ENCODE peak calls at places on chromosomes 11 and 22, in ten cellular contexts. X is progenitor cell of endocrine pancreas; Q is foreskin keratinocyte; D is stomach; T is mammary epithelial cell; M is brain microvascular endothelial cell; S is CD4-positive, alpha-beta T cell; U is transverse colon; E is neural progenitor cell; F is MCF 10A. Z is an unnamed sample.

GRCh38 chr22:42074153-42074750 is at the start of gene PHETA2:
- DNase-seq in X (no peak), Q (no peak), D (peak), T (no peak), M (no peak), S (peak), U (peak), E (peak), F (no peak), Z (peak)

GRCh38 chr11:119567667-119568582 is 145.0 kb upstream of the THY1 start:
- DNase-seq in X (no peak), Q (no peak), D (no peak), T (peak), M (peak), S (no peak), U (no peak), E (no peak), F (peak), Z (no peak)

GRCh38 chr11:69115586-69116560 is 39.9 kb upstream of the SMIM38 start:
- DNase-seq in X (no peak), Q (no peak), D (peak), T (no peak), M (no peak), S (no peak), U (peak), E (no peak), F (peak), Z (peak)

GRCh38 chr11:107014871-107015270 is 3.4 kb downstream of the GUCY1A2 start:
- DNase-seq in X (no peak), Q (no peak), D (no peak), T (no peak), M (no peak), S (no peak), U (no peak), E (no peak), F (peak), Z (no peak)

GRCh38 chr11:30567644-30568043 is 18.5 kb downstream of the MPPED2 start:
- DNase-seq in X (no peak), Q (no peak), D (no peak), T (no peak), M (no peak), S (no peak), U (no peak), E (no peak), F (no peak), Z (no peak)

GRCh38 chr11:61076506-61077304 is 25.6 kb upstream of the CD5 start:
- DNase-seq in X (no peak), Q (no peak), D (no peak), T (no peak), M (no peak), S (no peak), U (no peak), E (no peak), F (no peak), Z (no peak)

GRCh38 chr22:42866100-42866499 is 9.0 kb upstream of the ARFGAP3 start:
- DNase-seq in X (no peak), Q (no peak), D (no peak), T (no peak), M (no peak), S (no peak), U (no peak), E (no peak), F (no peak), Z (no peak)

GRCh38 chr11:88399171-88399570 is 61.6 kb upstream of the CTSC start:
- DNase-seq in X (no peak), Q (no peak), D (no peak), T (no peak), M (no peak), S (no peak), U (no peak), E (no peak), F (no peak), Z (no peak)

GRCh38 chr11:85634747-85635146 is 6.4 kb downstream of the TMEM126B start:
- DNase-seq in X (no peak), Q (no peak), D (no peak), T (no peak), M (no peak), S (no peak), U (no peak), E (no peak), F (no peak), Z (no peak)

GRCh38 chr11:35324981-35325380 is 94.4 kb downstream of the SLC1A2 start:
- DNase-seq in X (no peak), Q (no peak), D (no peak), T (peak), M (no peak), S (no peak), U (no peak), E (no peak), F (peak), Z (no peak)

GRCh38 chr22:18157714-18158028 is 7.7 kb downstream of the USP18 start:
- DNase-seq in X (no peak), Q (no peak), D (no peak), T (no peak), M (no peak), S (no peak), U (no peak), E (no peak), F (no peak), Z (no peak)

GRCh38 chr11:28819741-28820140 is 711.6 kb downstream of the METTL15 start:
- DNase-seq in X (no peak), Q (no peak), D (no peak), T (peak), M (no peak), S (no peak), U (no peak), E (no peak), F (peak), Z (peak)

GRCh38 chr11:28815110-28815509 is 706.9 kb downstream of the METTL15 start:
- DNase-seq in X (no peak), Q (no peak), D (no peak), T (peak), M (no peak), S (no peak), U (no peak), E (no peak), F (peak), Z (no peak)

GRCh38 chr11:28822596-28822995 is 714.4 kb downstream of the METTL15 start:
- DNase-seq in X (no peak), Q (no peak), D (no peak), T (peak), M (no peak), S (no peak), U (no peak), E (no peak), F (peak), Z (no peak)

DNA sequence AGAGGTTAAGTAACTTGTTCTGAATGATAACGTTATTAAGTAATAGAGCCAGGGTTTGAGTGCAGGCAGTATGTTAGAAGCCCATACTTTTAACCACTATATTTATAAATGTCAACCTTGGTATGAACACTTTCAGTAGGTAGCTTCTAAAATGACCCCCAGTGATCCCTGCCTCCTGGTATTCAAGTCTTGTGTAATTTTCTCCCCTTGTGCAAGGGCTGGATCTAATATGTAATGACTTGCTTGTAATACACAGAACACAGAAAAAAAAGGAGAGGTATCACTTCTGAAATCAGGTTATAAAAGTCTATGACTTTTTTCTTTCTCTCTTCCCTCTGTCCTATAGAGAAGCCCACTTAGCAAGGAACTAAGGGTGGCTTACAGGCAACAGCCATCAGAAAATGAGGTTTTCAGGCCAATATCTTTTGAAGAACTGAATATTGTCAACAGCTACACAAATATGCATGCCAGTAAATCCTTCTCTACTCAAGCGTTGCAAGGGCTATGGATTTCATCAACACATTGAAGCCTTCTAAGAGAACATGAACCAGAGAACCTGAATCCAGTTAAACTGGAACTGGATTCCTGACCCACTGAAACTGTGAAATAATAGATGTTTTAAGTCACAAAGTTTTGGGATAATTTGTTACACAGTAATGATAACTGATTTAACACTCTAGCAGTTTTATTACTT is 712.3 kb downstream of the METTL15 start:
- DNase-seq in X (no peak), Q (no peak), D (no peak), T (no peak), M (no peak), S (no peak), U (no peak), E (no peak), F (peak), Z (no peak)
- TF ChIP-seq CTCF in X (no peak), Q (no peak), D (no peak), T (no peak), M (no peak), S (no peak), U (no peak), E (no peak), F (no peak), Z (no peak)

DNA sequence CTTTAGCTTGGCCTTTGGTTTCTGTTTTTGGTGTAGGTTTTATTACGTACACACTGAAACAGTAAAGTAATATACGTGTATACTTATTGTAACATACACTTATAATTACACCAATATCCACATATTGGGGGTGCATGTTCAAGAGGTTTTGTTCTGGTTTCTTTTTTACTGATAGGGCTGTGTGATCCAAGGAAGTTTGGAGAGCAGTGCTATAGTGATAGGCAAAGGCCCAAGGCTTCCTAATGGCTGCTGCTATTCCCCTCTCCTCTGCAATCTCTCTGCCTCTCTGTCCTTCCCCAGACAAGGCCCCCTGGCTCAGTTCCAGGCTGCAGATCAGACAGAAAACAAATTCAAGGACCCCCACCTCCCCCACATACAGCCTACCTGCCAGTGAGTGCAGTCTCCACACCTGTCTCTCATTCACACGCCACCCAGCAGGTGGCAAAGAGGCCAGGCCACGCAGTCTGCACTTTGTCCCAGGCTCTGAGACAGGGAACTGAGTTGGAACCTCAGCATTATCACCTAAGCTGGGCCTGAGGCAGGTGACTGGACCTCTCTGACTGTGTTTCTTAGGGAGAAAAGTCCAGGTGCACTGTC is 15.1 kb downstream of the TMEM184B start:
- DNase-seq in X (no peak), Q (no peak), D (peak), T (no peak), M (no peak), S (no peak), U (peak), E (no peak), F (no peak), Z (no peak)
- TF ChIP-seq CTCF in X (peak), Q (no peak), D (peak), T (no peak), M (no peak), S (no peak), U (no peak), E (no peak), F (no peak), Z (no peak)

DNA sequence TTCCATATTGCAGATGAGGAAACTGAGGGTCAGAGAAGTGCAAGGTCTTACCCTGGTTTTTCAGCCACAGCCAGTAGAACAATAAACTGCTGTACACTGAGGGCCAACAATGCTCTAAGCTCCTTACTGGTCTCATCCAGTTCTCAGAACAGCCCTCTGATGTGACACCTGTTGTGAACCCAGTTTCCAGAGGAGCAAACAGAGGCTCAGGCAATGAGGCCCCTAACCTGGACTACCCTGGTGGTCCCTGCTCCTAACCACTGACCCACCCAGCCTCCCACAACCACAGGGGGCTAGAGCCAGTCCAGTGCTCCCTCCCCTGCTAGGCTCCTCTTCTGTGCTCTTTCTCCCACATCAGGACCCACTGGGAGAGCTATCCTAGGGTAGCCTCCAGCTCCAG is 4.1 kb upstream of the SMARCB1 start:
- DNase-seq in X (no peak), Q (no peak), D (no peak), T (no peak), M (no peak), S (no peak), U (no peak), E (no peak), F (no peak), Z (no peak)
- TF ChIP-seq CTCF in X (no peak), Q (no peak), D (no peak), T (no peak), M (no peak), S (no peak), U (no peak), E (no peak), F (no peak), Z (no peak)

GRCh38 chr22:20956258-20957117 is 10.6 kb upstream of the AIFM3 start:
- DNase-seq in X (no peak), Q (peak), D (no peak), T (peak), M (peak), S (no peak), U (peak), E (peak), F (peak), Z (peak)
- TF ChIP-seq CTCF in X (peak), Q (peak), D (no peak), T (no peak), M (no peak), S (no peak), U (no peak), E (peak), F (no peak), Z (no peak)

DNA sequence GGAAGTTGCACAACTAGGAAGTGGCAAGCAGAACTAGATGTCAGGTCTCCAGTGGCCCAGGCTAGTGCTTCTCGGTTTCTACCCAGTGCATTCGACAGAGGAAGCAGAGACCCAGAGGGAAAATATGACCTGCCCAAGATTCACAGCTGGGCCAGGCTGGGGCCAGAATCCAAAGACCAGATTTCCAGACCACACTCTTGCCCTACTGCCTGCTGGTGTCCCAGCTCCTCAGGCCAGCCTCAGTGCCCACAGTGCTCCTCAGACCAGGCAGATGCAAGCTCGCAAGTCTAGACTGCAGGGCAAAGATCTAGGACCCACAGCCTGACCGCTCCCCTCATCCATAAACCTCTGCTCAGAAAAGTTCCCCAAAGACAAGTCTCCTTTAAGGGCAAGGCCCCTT is 262.6 kb downstream of the BUD13 start:
- DNase-seq in X (no peak), Q (no peak), D (no peak), T (no peak), M (no peak), S (no peak), U (no peak), E (no peak), F (no peak), Z (no peak)
- TF ChIP-seq CTCF in X (no peak), Q (no peak), D (no peak), T (no peak), M (no peak), S (no peak), U (no peak), E (no peak), F (no peak), Z (no peak)

GRCh38 chr11:2444301-2445106 is at the start of the genes KCNQ1 and TRPM5:
- DNase-seq in X (peak), Q (no peak), D (peak), T (no peak), M (no peak), S (peak), U (peak), E (peak), F (no peak), Z (peak)
- TF ChIP-seq CTCF in X (no peak), Q (no peak), D (peak), T (no peak), M (no peak), S (no peak), U (no peak), E (no peak), F (no peak), Z (no peak)

GRCh38 chr11:36458129-36458918 is 51.7 kb downstream of the TRAF6 start:
- DNase-seq in X (no peak), Q (no peak), D (no peak), T (no peak), M (no peak), S (no peak), U (no peak), E (no peak), F (no peak), Z (no peak)

GRCh38 chr11:36456136-36456535 is 53.9 kb downstream of the TRAF6 start:
- DNase-seq in X (no peak), Q (no peak), D (no peak), T (no peak), M (no peak), S (no peak), U (no peak), E (no peak), F (no peak), Z (no peak)

GRCh38 chr11:36460220-36460619 is 49.9 kb downstream of the TRAF6 start:
- DNase-seq in X (no peak), Q (no peak), D (no peak), T (no peak), M (no peak), S (no peak), U (no peak), E (peak), F (no peak), Z (no peak)

GRCh38 chr11:36462321-36462720 is 47.8 kb downstream of the TRAF6 start:
- DNase-seq in X (no peak), Q (no peak), D (no peak), T (no peak), M (no peak), S (no peak), U (no peak), E (no peak), F (no peak), Z (no peak)

DNA sequence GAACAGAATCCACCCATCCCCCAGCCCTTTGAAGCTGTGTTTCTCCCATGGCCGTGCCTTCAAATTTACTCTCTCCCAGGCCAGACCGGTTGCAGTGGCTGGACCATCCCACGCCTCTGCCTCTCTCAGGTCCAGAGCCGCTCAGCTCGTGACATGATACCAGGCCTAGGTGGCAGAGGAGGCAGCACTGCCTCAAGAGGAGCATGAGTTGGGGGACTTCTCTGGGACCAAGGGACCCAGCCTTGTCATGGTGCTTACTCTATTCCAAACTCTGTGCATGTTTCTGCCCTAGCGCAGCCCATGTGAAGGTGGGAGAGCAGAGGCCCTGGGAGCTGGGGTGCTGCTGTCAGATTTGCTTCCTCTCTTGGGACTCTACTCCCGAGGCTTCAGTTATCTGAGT is 51.0 kb downstream of the TRAF6 start:
- DNase-seq in X (no peak), Q (no peak), D (no peak), T (no peak), M (no peak), S (no peak), U (no peak), E (no peak), F (no peak), Z (no peak)
- TF ChIP-seq CTCF in X (no peak), Q (no peak), D (no peak), T (no peak), M (no peak), S (no peak), U (no peak), E (no peak), F (no peak), Z (no peak)

GRCh38 chr11:79440451-79441158 is at the start of gene TENM4:
- DNase-seq in X (peak), Q (peak), D (peak), T (peak), M (no peak), S (no peak), U (peak), E (peak), F (peak), Z (no peak)
- TF ChIP-seq CTCF in X (peak), Q (peak), D (no peak), T (peak), M (peak), S (no peak), U (no peak), E (peak), F (peak), Z (no peak)

GRCh38 chr22:20206709-20207215 is 55.9 kb upstream of the CCDC188 start:
- DNase-seq in X (no peak), Q (no peak), D (peak), T (peak), M (peak), S (no peak), U (peak), E (no peak), F (peak), Z (peak)
- TF ChIP-seq CTCF in X (no peak), Q (peak), D (no peak), T (no peak), M (no peak), S (no peak), U (no peak), E (no peak), F (no peak), Z (no peak)

Z was measured in Calu3.